ENCODE peak calls at places on chromosomes 4 and X, in seven cellular contexts. One of them, this sample, is unnamed.

GRCh38 chr4:149031399-149031798 is 589.2 kb upstream of the NR3C2 start:
- DNase-seq in neuronal stem cell: no peak
- DNase-seq in fibroblast of lung: peak
- DNase-seq in Karpas-422: peak
- DNase-seq in GM23338: peak
- DNase-seq in mesendoderm: peak
- DNase-seq in GM23248: peak
- DNase-seq in this sample: no peak

GRCh38 chr4:168537556-168537955 is 40.7 kb downstream of the PALLD start:
- DNase-seq in GM23248: peak
- DNase-seq in Karpas-422: no peak
- DNase-seq in fibroblast of lung: no peak
- DNase-seq in mesendoderm: no peak
- DNase-seq in neuronal stem cell: no peak
- DNase-seq in GM23338: no peak
- DNase-seq in this sample: no peak

GRCh38 chr4:3740256-3740655 is 25.9 kb upstream of the ADRA2C start:
- DNase-seq in neuronal stem cell: no peak
- DNase-seq in GM23338: no peak
- DNase-seq in mesendoderm: no peak
- DNase-seq in GM23248: no peak
- DNase-seq in Karpas-422: no peak
- DNase-seq in fibroblast of lung: no peak
- DNase-seq in this sample: peak

GRCh38 chr4:143382539-143382938 is 45.9 kb downstream of the GAB1 start:
- DNase-seq in GM23338: no peak
- DNase-seq in Karpas-422: no peak
- DNase-seq in GM23248: no peak
- DNase-seq in neuronal stem cell: no peak
- DNase-seq in fibroblast of lung: peak
- DNase-seq in mesendoderm: no peak
- DNase-seq in this sample: no peak

GRCh38 chr4:107018336-107018735 is 17.8 kb downstream of the DKK2 start:
- DNase-seq in GM23248: peak
- DNase-seq in mesendoderm: no peak
- DNase-seq in GM23338: no peak
- DNase-seq in neuronal stem cell: no peak
- DNase-seq in fibroblast of lung: no peak
- DNase-seq in Karpas-422: no peak
- DNase-seq in this sample: no peak

GRCh38 chr4:5791654-5792053 is 80.7 kb downstream of the EVC start:
- DNase-seq in neuronal stem cell: no peak
- DNase-seq in GM23338: no peak
- DNase-seq in mesendoderm: no peak
- DNase-seq in GM23248: no peak
- DNase-seq in fibroblast of lung: no peak
- DNase-seq in Karpas-422: no peak
- DNase-seq in this sample: no peak

GRCh38 chr4:21991537-21991936 is 43.0 kb upstream of the KCNIP4 start:
- DNase-seq in GM23338: no peak
- DNase-seq in neuronal stem cell: no peak
- DNase-seq in GM23248: no peak
- DNase-seq in Karpas-422: no peak
- DNase-seq in fibroblast of lung: no peak
- DNase-seq in mesendoderm: no peak
- DNase-seq in this sample: no peak

GRCh38 chrX:68692651-68693050 is 45.2 kb downstream of the STARD8 start:
- DNase-seq in GM23248: peak
- DNase-seq in fibroblast of lung: no peak
- DNase-seq in Karpas-422: no peak
- DNase-seq in neuronal stem cell: no peak
- DNase-seq in mesendoderm: no peak
- DNase-seq in GM23338: no peak
- DNase-seq in this sample: no peak

GRCh38 chrX:41580423-41581064 is 108.2 kb upstream of the GPR34 start:
- DNase-seq in GM23338: no peak
- DNase-seq in neuronal stem cell: no peak
- DNase-seq in mesendoderm: no peak
- DNase-seq in fibroblast of lung: no peak
- DNase-seq in GM23248: no peak
- DNase-seq in Karpas-422: no peak
- DNase-seq in this sample: no peak

GRCh38 chr4:88516746-88517145 is 6.8 kb downstream of the PYURF start:
- DNase-seq in GM23338: no peak
- DNase-seq in fibroblast of lung: no peak
- DNase-seq in neuronal stem cell: no peak
- DNase-seq in Karpas-422: no peak
- DNase-seq in mesendoderm: no peak
- DNase-seq in GM23248: no peak
- DNase-seq in this sample: no peak

GRCh38 chrX:131633285-131633917 is 89.5 kb downstream of the OR13H1 start:
- DNase-seq in GM23338: peak
- DNase-seq in neuronal stem cell: peak
- DNase-seq in fibroblast of lung: peak
- DNase-seq in GM23248: peak
- DNase-seq in Karpas-422: peak
- DNase-seq in mesendoderm: peak
- DNase-seq in this sample: peak

GRCh38 chr4:41177016-41177415 is 37.3 kb downstream of the APBB2 start:
- DNase-seq in GM23338: no peak
- DNase-seq in GM23248: peak
- DNase-seq in neuronal stem cell: no peak
- DNase-seq in fibroblast of lung: peak
- DNase-seq in mesendoderm: no peak
- DNase-seq in Karpas-422: no peak
- DNase-seq in this sample: no peak

DNA sequence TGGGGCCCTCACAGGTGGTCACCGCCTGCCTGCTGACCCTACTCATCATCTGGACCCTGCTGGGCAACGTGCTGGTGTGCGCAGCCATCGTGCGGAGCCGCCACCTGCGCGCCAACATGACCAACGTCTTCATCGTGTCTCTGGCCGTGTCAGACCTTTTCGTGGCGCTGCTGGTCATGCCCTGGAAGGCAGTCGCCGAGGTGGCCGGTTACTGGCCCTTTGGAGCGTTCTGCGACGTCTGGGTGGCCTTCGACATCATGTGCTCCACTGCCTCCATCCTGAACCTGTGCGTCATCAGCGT is 652 bp downstream of the DRD5 start:
- DNase-seq in GM23338: no peak
- DNase-seq in mesendoderm: no peak
- DNase-seq in fibroblast of lung: no peak
- DNase-seq in Karpas-422: no peak
- DNase-seq in GM23248: no peak
- DNase-seq in neuronal stem cell: no peak
- DNase-seq in this sample: no peak
- H3K4me2 ChIP-seq in GM23338: peak
- H3K4me2 ChIP-seq in mesendoderm: no peak
- H3K4me2 ChIP-seq in fibroblast of lung: no peak
- H3K4me2 ChIP-seq in Karpas-422: no peak
- H3K4me2 ChIP-seq in GM23248: no peak
- H3K4me2 ChIP-seq in neuronal stem cell: peak
- H3K4me2 ChIP-seq in this sample: no peak

DNA sequence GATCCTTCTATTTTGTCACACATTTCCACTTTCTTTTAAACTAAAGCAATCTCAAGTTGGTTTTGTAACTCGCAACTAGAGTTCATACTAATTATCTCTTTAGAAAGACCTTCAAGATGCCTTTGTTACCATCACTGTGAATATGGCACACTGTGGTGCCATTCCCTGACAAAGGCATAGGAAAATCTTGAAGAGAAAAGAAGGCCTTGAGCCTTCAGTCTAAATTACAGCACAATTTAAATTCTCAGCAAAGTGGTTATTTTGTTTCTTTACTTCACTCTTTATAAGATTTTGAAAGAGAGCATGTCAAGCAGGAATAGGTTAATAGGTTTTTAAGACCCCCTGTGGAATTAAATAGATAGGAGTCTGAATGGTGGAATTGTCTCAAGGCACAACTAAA is 89.0 kb upstream of the BANK1 start:
- DNase-seq in GM23338: no peak
- DNase-seq in mesendoderm: no peak
- DNase-seq in fibroblast of lung: no peak
- DNase-seq in Karpas-422: no peak
- DNase-seq in neuronal stem cell: peak
- DNase-seq in GM23248: no peak
- DNase-seq in this sample: no peak
- H3K4me2 ChIP-seq in GM23338: no peak
- H3K4me2 ChIP-seq in mesendoderm: no peak
- H3K4me2 ChIP-seq in fibroblast of lung: no peak
- H3K4me2 ChIP-seq in Karpas-422: no peak
- H3K4me2 ChIP-seq in neuronal stem cell: no peak
- H3K4me2 ChIP-seq in GM23248: no peak
- H3K4me2 ChIP-seq in this sample: no peak

DNA sequence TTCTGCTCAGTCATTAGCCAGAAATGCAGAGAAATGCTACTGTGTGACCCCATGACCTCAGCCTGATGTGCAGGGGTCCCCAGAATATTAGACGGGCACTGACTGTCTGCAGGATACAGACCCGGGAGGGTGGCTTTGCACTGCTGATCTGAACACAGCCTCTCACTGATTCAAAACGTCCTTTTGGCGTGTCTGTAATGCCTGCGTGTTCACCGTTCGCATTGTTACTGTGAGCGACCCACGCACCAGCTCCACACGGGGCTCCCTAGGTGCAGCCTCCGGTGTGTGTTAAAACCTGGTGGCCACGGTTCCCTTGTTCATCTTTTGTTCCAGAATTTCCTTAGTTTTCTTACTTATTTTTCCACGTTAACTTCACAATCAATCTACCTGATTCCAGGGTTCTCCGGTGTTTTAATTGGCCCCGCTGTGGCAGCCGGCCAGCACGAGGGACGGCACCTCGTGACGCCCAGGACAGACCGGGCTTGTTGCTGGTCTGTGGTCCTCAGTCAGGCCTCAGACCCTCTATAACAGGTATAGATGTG is 32.0 kb upstream of the SPON2 start:
- DNase-seq in GM23338: no peak
- DNase-seq in fibroblast of lung: no peak
- DNase-seq in Karpas-422: no peak
- DNase-seq in neuronal stem cell: no peak
- DNase-seq in GM23248: no peak
- DNase-seq in mesendoderm: no peak
- DNase-seq in this sample: no peak
- H3K4me2 ChIP-seq in GM23338: no peak
- H3K4me2 ChIP-seq in fibroblast of lung: no peak
- H3K4me2 ChIP-seq in Karpas-422: no peak
- H3K4me2 ChIP-seq in neuronal stem cell: no peak
- H3K4me2 ChIP-seq in GM23248: no peak
- H3K4me2 ChIP-seq in mesendoderm: no peak
- H3K4me2 ChIP-seq in this sample: no peak

DNA sequence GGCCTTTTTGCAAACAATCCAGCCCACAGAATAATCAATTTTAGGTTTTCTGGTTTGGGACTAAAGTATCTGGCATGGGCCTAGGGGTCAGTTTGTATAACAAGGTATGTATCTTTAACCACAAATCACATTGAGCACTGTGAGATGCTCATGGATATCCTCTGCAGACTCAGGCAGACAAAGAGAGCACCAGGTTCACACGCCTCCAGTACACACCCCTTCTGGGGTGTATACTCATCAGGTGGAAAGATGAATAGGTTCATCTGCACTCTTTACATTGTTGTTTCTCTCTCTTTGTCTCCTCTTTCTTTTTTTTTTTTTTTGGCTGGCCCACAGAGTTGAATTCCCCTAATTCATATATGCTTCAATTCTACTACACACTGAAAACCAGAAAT is 21.1 kb downstream of the TEC start:
- DNase-seq in GM23338: no peak
- DNase-seq in neuronal stem cell: no peak
- DNase-seq in fibroblast of lung: no peak
- DNase-seq in Karpas-422: no peak
- DNase-seq in mesendoderm: no peak
- DNase-seq in GM23248: no peak
- DNase-seq in this sample: no peak
- H3K4me2 ChIP-seq in GM23338: no peak
- H3K4me2 ChIP-seq in neuronal stem cell: no peak
- H3K4me2 ChIP-seq in fibroblast of lung: no peak
- H3K4me2 ChIP-seq in Karpas-422: no peak
- H3K4me2 ChIP-seq in mesendoderm: no peak
- H3K4me2 ChIP-seq in GM23248: no peak
- H3K4me2 ChIP-seq in this sample: no peak

GRCh38 chr4:101356928-101357327 is 9.6 kb upstream of the PPP3CA start:
- DNase-seq in mesendoderm: peak
- DNase-seq in fibroblast of lung: peak
- DNase-seq in GM23338: no peak
- DNase-seq in Karpas-422: no peak
- DNase-seq in GM23248: peak
- DNase-seq in neuronal stem cell: no peak
- DNase-seq in this sample: no peak
- H3K4me2 ChIP-seq in mesendoderm: no peak
- H3K4me2 ChIP-seq in fibroblast of lung: peak
- H3K4me2 ChIP-seq in GM23338: no peak
- H3K4me2 ChIP-seq in Karpas-422: no peak
- H3K4me2 ChIP-seq in GM23248: peak
- H3K4me2 ChIP-seq in neuronal stem cell: no peak
- H3K4me2 ChIP-seq in this sample: no peak

GRCh38 chrX:108177321-108177990 is 85.9 kb downstream of the ATG4A start:
- DNase-seq in GM23338: peak
- DNase-seq in neuronal stem cell: peak
- DNase-seq in GM23248: no peak
- DNase-seq in mesendoderm: peak
- DNase-seq in Karpas-422: no peak
- DNase-seq in fibroblast of lung: no peak
- DNase-seq in this sample: no peak
- H3K4me2 ChIP-seq in GM23338: no peak
- H3K4me2 ChIP-seq in neuronal stem cell: no peak
- H3K4me2 ChIP-seq in GM23248: no peak
- H3K4me2 ChIP-seq in mesendoderm: no peak
- H3K4me2 ChIP-seq in Karpas-422: no peak
- H3K4me2 ChIP-seq in fibroblast of lung: no peak
- H3K4me2 ChIP-seq in this sample: no peak

DNA sequence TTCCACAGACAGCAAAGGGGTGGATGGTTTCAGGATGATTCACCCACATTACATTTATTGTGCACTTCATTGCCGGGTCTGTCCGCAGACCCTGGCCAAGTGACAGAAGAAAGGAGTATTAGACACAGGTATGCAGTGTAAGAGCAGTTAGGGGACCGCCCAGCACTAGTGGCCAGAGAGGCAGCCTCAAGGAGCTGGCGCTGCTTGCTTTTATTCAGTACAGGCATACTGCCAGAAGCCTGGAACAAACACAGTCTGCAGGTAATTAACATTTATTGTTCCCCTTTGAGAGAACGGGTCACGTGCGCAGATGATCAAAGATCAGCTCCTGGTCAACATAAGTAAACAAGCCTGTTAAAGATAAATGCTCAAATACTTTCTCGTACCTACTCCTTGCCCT is 1639.0 kb upstream of the IGFBP7 start:
- DNase-seq in GM23248: no peak
- DNase-seq in mesendoderm: no peak
- DNase-seq in GM23338: no peak
- DNase-seq in Karpas-422: no peak
- DNase-seq in fibroblast of lung: no peak
- DNase-seq in neuronal stem cell: no peak
- DNase-seq in this sample: no peak
- H3K4me2 ChIP-seq in GM23248: no peak
- H3K4me2 ChIP-seq in mesendoderm: no peak
- H3K4me2 ChIP-seq in GM23338: no peak
- H3K4me2 ChIP-seq in Karpas-422: no peak
- H3K4me2 ChIP-seq in fibroblast of lung: no peak
- H3K4me2 ChIP-seq in neuronal stem cell: no peak
- H3K4me2 ChIP-seq in this sample: no peak

GRCh38 chr4:112109455-112110425 is 35.5 kb upstream of the FAM241A start:
- DNase-seq in Karpas-422: no peak
- DNase-seq in GM23338: no peak
- DNase-seq in fibroblast of lung: peak
- DNase-seq in mesendoderm: no peak
- DNase-seq in neuronal stem cell: no peak
- DNase-seq in GM23248: peak
- DNase-seq in this sample: no peak
- H3K4me2 ChIP-seq in Karpas-422: no peak
- H3K4me2 ChIP-seq in GM23338: no peak
- H3K4me2 ChIP-seq in fibroblast of lung: no peak
- H3K4me2 ChIP-seq in mesendoderm: no peak
- H3K4me2 ChIP-seq in neuronal stem cell: no peak
- H3K4me2 ChIP-seq in GM23248: no peak
- H3K4me2 ChIP-seq in this sample: no peak

GRCh38 chr4:80252953-80253352 is 13.5 kb upstream of the FGF5 start:
- DNase-seq in GM23248: no peak
- DNase-seq in Karpas-422: no peak
- DNase-seq in mesendoderm: no peak
- DNase-seq in neuronal stem cell: no peak
- DNase-seq in fibroblast of lung: no peak
- DNase-seq in GM23338: no peak
- DNase-seq in this sample: no peak
- H3K4me2 ChIP-seq in GM23248: no peak
- H3K4me2 ChIP-seq in Karpas-422: no peak
- H3K4me2 ChIP-seq in mesendoderm: no peak
- H3K4me2 ChIP-seq in neuronal stem cell: no peak
- H3K4me2 ChIP-seq in fibroblast of lung: no peak
- H3K4me2 ChIP-seq in GM23338: no peak
- H3K4me2 ChIP-seq in this sample: peak